ENCODE peak calls at places on chromosomes 13 and 19, in four cellular contexts. C is K562, O is HCT116, W is HepG2. Y is an unnamed sample. For H3K27me3 and H3K36me3, the result is how much of the 10 kb centered on the place peaks cover.

GRCh38 chr13:99421271-99421670 is 80.0 kb upstream of the TM9SF2 start:
- DNase-seq in C (no peak), O (no peak), W (no peak), Y (no peak)

GRCh38 chr13:88586263-88586662 is 915.1 kb downstream of the SLITRK5 start:
- DNase-seq in C (no peak), O (no peak), W (no peak), Y (no peak)

GRCh38 chr19:12833418-12833746 is 997 bp downstream of the RTBDN start:
- DNase-seq in C (no peak), O (no peak), W (no peak), Y (no peak)

GRCh38 chr13:21825186-21825585 is 154.3 kb downstream of the FGF9 start:
- DNase-seq in C (no peak), O (no peak), W (peak), Y (no peak)

GRCh38 chr13:31090096-31090495 is 71.6 kb downstream of the HSPH1 start:
- DNase-seq in C (no peak), O (no peak), W (no peak), Y (no peak)

GRCh38 chr13:75533866-75534265 is 3.8 kb downstream of the COMMD6 start:
- DNase-seq in C (no peak), O (no peak), W (no peak), Y (no peak)

GRCh38 chr19:35350591-35350990 is 2.9 kb downstream of the FFAR1 start:
- DNase-seq in C (no peak), O (no peak), W (no peak), Y (no peak)

GRCh38 chr19:50713556-50714236 is 5.9 kb downstream of the SHANK1 start:
- DNase-seq in C (no peak), O (no peak), W (no peak), Y (no peak)

GRCh38 chr13:114152285-114152645 is 19.8 kb upstream of the RASA3 start:
- DNase-seq in C (no peak), O (no peak), W (no peak), Y (no peak)

GRCh38 chr13:103140001-103140671 is 73.9 kb upstream of the SLC10A2 start:
- DNase-seq in C (peak), O (peak), W (peak), Y (peak)

GRCh38 chr13:21694831-21695230 is 24.0 kb downstream of the FGF9 start:
- DNase-seq in C (no peak), O (no peak), W (no peak), Y (no peak)

GRCh38 chr13:80131204-80131603 is 209.7 kb downstream of the SPRY2 start:
- DNase-seq in C (no peak), O (no peak), W (no peak), Y (no peak)

GRCh38 chr19:29260477-29261317 is 47.7 kb upstream of the UQCRFS1 start:
- DNase-seq in C (peak), O (peak), W (peak), Y (peak)
- H3K27me3 ChIP-seq in C (under half), O (under half), W (under half), Y (under half)

GRCh38 chr13:109346060-109346459 is 440.3 kb downstream of the IRS2 start:
- DNase-seq in C (no peak), O (no peak), W (no peak), Y (no peak)

GRCh38 chr13:109345433-109345941 is 440.9 kb downstream of the IRS2 start:
- DNase-seq in C (no peak), O (no peak), W (no peak), Y (no peak)

GRCh38 chr13:109348514-109349340 is 437.7 kb downstream of the IRS2 start:
- DNase-seq in C (no peak), O (no peak), W (no peak), Y (no peak)

GRCh38 chr13:109344552-109345157 is 441.7 kb downstream of the IRS2 start:
- DNase-seq in C (no peak), O (no peak), W (peak), Y (no peak)
- TF ChIP-seq TCF7L2 in C (no peak), O (no peak), W (no peak), Y (no peak)

GRCh38 chr19:18494267-18494607 is 27.6 kb downstream of the ELL start:
- DNase-seq in C (no peak), O (no peak), W (no peak), Y (no peak)
- H3K36me3 ChIP-seq in C (under half), O (under half), W (under half), Y (under half)

DNA sequence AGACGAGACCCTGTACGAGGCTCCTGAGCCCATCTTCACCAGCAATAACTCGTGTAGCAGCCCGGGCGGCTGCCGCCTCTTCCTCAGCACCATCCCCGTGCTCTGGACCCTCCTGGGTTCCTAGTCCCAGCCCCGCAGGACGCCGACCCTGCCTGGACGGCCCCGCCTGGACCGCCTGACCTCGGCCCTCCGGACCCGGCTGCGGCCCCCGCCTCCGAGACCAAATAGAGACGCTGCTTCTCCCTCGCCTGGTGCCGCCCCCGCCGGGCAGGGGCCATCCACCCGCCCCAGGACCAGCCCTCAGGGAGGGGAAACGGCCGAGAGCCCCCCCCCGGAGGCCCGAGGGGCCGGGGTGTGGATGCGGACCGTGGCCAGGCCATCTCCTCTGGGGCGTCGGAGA is 14.1 kb downstream of the EFNA2 start:
- DNase-seq in C (no peak), O (no peak), W (no peak), Y (no peak)
- H3K27me3 ChIP-seq in C (under half), O (under half), W (under half), Y (under half)

Y was measured in Panc1.